ENCODE peak calls at places on chromosomes 11 and 22, in seven cellular contexts. D is SK-N-SH, B is K562, C is sigmoid colon, A is HepG2, L is GM12878, P is transverse colon. H is an unnamed sample. For H3K9me3, the result is how much of the 10 kb centered on the place peaks cover.

GRCh38 chr11:126344291-126344970 is 11.1 kb upstream of the ST3GAL4 start:
- DNase-seq in D (no peak), B (no peak), C (no peak), A (no peak), L (no peak), P (no peak), H (no peak)

GRCh38 chr11:11407738-11408084 is 54.7 kb upstream of the CSNK2A3 start:
- DNase-seq in D (no peak), B (no peak), C (no peak), A (no peak), L (no peak), P (no peak), H (no peak)

GRCh38 chr11:78801161-78801884 is 226.7 kb upstream of the NARS2 start:
- DNase-seq in D (no peak), B (no peak), C (peak), A (no peak), L (no peak), P (peak), H (peak)

GRCh38 chr11:133955945-133956421 is 785 bp downstream of the IGSF9B start:
- DNase-seq in D (peak), B (no peak), C (no peak), A (no peak), L (no peak), P (no peak), H (no peak)

GRCh38 chr11:63951779-63952536 is 13.2 kb downstream of the NAA40 start:
- DNase-seq in D (no peak), B (no peak), C (no peak), A (no peak), L (peak), P (no peak), H (no peak)

GRCh38 chr11:79198898-79199250 is 242.0 kb downstream of the TENM4 start:
- DNase-seq in D (no peak), B (no peak), C (no peak), A (no peak), L (no peak), P (no peak), H (no peak)

GRCh38 chr22:49962012-49962750 is 1.6 kb downstream of the PIM3 start:
- DNase-seq in D (peak), B (peak), C (peak), A (peak), L (no peak), P (peak), H (peak)

GRCh38 chr11:133052537-133052936 is 479.8 kb downstream of the OPCML start:
- DNase-seq in D (no peak), B (no peak), C (no peak), A (no peak), L (no peak), P (no peak), H (no peak)

GRCh38 chr22:50712341-50713007 is 25.5 kb upstream of the ACR start:
- DNase-seq in D (no peak), B (no peak), C (peak), A (no peak), L (no peak), P (no peak), H (no peak)

GRCh38 chr11:10878408-10879214 is 20.8 kb upstream of the ZBED5 start:
- DNase-seq in D (peak), B (peak), C (no peak), A (peak), L (peak), P (no peak), H (no peak)

GRCh38 chr11:45922425-45923082 is at the start of gene LARGE2:
- DNase-seq in D (peak), B (peak), C (no peak), A (no peak), L (no peak), P (peak), H (no peak)

GRCh38 chr11:96002339-96002738 is 78.4 kb upstream of the MTMR2 start:
- DNase-seq in D (no peak), B (no peak), C (no peak), A (no peak), L (no peak), P (no peak), H (no peak)

GRCh38 chr22:28822930-28823481 is 22.6 kb upstream of the XBP1 start:
- DNase-seq in D (no peak), B (no peak), C (no peak), A (peak), L (no peak), P (peak), H (no peak)

GRCh38 chr11:20688761-20689160 is 19.4 kb downstream of the NELL1 start:
- DNase-seq in D (no peak), B (no peak), C (no peak), A (no peak), L (no peak), P (no peak), H (no peak)

GRCh38 chr11:73810637-73811036 is 23.0 kb downstream of the MRPL48 start:
- DNase-seq in D (no peak), B (no peak), C (no peak), A (no peak), L (no peak), P (no peak), H (no peak)

GRCh38 chr22:49307870-49308269 is 519.8 kb downstream of the BRD1 start:
- DNase-seq in D (no peak), B (no peak), C (peak), A (no peak), L (no peak), P (peak), H (no peak)

GRCh38 chr11:94767701-94768601 is at the start of gene AMOTL1:
- DNase-seq in D (peak), B (peak), C (peak), A (no peak), L (no peak), P (peak), H (peak)

GRCh38 chr22:45818130-45819085 is 146.8 kb downstream of the ATXN10 start:
- DNase-seq in D (peak), B (no peak), C (no peak), A (peak), L (no peak), P (no peak), H (peak)

GRCh38 chr11:8613036-8613435 is 19.0 kb upstream of the STK33 start:
- DNase-seq in D (no peak), B (no peak), C (no peak), A (no peak), L (no peak), P (no peak), H (peak)

GRCh38 chr11:8612522-8612921 is 18.5 kb upstream of the STK33 start:
- DNase-seq in D (no peak), B (no peak), C (no peak), A (no peak), L (no peak), P (no peak), H (peak)

GRCh38 chr11:8614497-8614896 is 20.5 kb upstream of the STK33 start:
- DNase-seq in D (no peak), B (no peak), C (no peak), A (no peak), L (no peak), P (no peak), H (no peak)

GRCh38 chr11:8608646-8609045 is 14.6 kb upstream of the STK33 start:
- DNase-seq in D (no peak), B (no peak), C (no peak), A (no peak), L (no peak), P (no peak), H (peak)

DNA sequence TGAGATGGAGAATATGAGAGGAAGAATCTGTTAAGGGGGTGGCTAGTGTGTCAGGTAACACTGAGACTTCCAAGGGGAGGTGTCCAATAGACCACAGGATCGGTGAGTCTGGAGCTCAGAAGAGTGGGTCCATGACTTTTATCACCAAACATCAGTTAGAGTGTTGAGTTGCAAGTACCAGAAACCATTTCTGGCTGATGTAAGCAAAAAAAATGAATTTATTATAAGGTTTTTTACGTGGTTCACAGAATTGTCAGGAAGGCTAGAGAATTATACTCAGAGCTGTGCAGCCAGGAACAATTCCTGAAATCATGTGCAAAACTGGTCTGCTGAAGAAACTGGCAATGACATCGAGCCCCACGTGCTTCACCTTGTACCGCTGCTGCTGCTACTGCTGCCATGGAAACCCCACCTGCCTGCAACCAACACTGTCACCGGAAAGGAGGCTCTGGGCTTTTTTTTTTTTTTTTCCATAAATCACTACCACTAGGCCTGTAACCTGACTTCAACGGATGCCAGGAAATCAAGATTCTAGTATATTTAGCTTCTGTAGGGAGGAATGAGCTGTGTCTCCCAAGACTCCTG is 16.6 kb upstream of the STK33 start:
- DNase-seq in D (no peak), B (no peak), C (no peak), A (no peak), L (no peak), P (no peak), H (peak)
- TF ChIP-seq POLR2AphosphoS5 in D (no peak), B (no peak), C (peak), A (no peak), L (no peak), P (no peak), H (no peak)

DNA sequence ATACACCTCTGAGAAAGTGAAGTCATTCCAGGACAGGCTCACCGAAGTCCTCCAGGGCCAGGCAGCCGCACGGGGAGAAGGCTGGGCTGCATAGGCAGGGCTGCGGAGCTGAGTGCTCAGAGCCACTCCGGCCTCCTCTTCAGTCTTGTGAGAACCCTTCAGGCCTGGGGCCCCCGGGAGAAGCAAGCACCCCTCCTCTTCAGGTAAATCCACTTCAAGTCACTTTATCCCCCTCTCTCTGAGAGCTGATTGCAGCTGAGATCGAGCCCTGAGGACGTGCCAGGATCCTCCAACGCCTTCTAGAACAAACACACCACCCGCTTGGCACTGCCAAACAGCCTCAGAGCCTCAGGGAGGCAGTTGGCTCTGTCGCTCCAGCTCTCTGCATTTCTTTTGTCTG is 1526.3 kb downstream of the BRD1 start:
- DNase-seq in D (peak), B (no peak), C (no peak), A (no peak), L (no peak), P (no peak), H (no peak)
- H3K9me3 ChIP-seq in D (under half), B (under half), C (under half), A (under half), L (under half), P (under half), H (under half)

GRCh38 chr11:47946682-47947575 is 33.4 kb upstream of the PTPRJ start:
- DNase-seq in D (no peak), B (peak), C (peak), A (no peak), L (no peak), P (peak), H (peak)
- TF ChIP-seq EP300 in D (peak), B (peak), C (no peak), A (no peak), L (no peak), P (no peak), H (no peak)

GRCh38 chr22:38867496-38868285 is 4.3 kb downstream of the CBX6 start:
- DNase-seq in D (no peak), B (no peak), C (peak), A (no peak), L (no peak), P (no peak), H (no peak)
- TF ChIP-seq POLR2AphosphoS5 in D (no peak), B (no peak), C (no peak), A (no peak), L (peak), P (no peak), H (no peak)

DNA sequence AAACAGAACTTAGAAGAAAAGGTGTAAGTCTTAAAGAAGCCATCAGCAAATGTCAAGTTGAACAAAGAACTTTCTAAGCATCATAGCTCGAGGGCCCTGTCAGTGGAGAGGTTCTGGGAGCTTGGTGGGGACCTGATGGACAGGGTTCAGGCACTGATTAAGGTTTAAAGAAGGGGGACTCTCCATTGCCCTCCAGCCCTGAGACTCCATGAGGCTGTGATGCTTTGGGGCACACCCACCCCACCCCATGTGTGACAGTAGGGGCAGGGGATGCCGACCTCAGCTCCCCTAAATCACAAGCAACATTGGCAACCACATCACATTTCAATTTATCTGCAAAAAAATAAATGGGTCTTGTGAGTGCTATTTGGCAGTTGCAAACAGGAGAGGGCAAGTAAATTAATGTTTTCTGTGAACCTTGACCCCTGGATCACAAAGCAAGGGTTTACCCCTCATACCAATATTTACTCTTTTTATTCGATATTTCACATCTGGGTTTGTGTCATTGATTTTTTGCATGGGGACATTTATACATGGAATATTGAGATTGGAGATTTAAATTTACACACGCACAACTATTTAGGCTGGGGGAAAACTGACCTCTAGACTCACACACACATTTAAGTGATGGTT is 37.1 kb upstream of the ANO1 start:
- DNase-seq in D (no peak), B (no peak), C (no peak), A (no peak), L (no peak), P (no peak), H (peak)
- H3K9me3 ChIP-seq in D (under half), B (under half), C (under half), A (under half), L (under half), P (under half), H (under half)

GRCh38 chr22:36323182-36323854 is 64.4 kb downstream of the MYH9 start:
- DNase-seq in D (no peak), B (no peak), C (peak), A (no peak), L (no peak), P (peak), H (no peak)
- TF ChIP-seq EP300 in D (no peak), B (no peak), C (no peak), A (no peak), L (no peak), P (peak), H (peak)

GRCh38 chr11:30254307-30255298 is 23.8 kb downstream of the FSHB start:
- DNase-seq in D (no peak), B (no peak), C (no peak), A (no peak), L (no peak), P (no peak), H (no peak)
- TF ChIP-seq POLR2AphosphoS5 in D (no peak), B (no peak), C (no peak), A (no peak), L (no peak), P (no peak), H (no peak)